ENCODE peak calls at places on chromosomes 1 and 21, in six cellular contexts. T, S, R, W, J and C are unnamed samples.

GRCh38 chr1:59173721-59174120 is 123.2 kb upstream of the FGGY start:
- DNase-seq in T (no peak), S (no peak), R (no peak), W (no peak), J (peak), C (no peak)

GRCh38 chr1:2126331-2127180 is 68.0 kb downstream of the FAAP20 start:
- DNase-seq in T (no peak), S (peak), R (no peak), W (no peak), J (no peak), C (no peak)

GRCh38 chr1:150486966-150487762 is at the start of gene TARS2:
- DNase-seq in T (peak), S (peak), R (peak), W (peak), J (peak), C (peak)

GRCh38 chr1:223732993-223733798 is 20.9 kb downstream of the CAPN2 start:
- DNase-seq in T (no peak), S (peak), R (no peak), W (no peak), J (no peak), C (no peak)

GRCh38 chr1:87684194-87684593 is 355.5 kb downstream of the LMO4 start:
- DNase-seq in T (peak), S (no peak), R (peak), W (no peak), J (peak), C (peak)

GRCh38 chr1:107572674-107573205 is 392.2 kb downstream of the VAV3 start:
- DNase-seq in T (peak), S (no peak), R (no peak), W (no peak), J (peak), C (no peak)

GRCh38 chr1:201990427-201990826 is 8.0 kb downstream of the RNPEP start:
- DNase-seq in T (no peak), S (peak), R (no peak), W (no peak), J (no peak), C (no peak)

GRCh38 chr1:116379057-116379630 is 6.1 kb downstream of the ATP1A1 start:
- DNase-seq in T (no peak), S (no peak), R (no peak), W (no peak), J (no peak), C (no peak)

GRCh38 chr1:22256213-22256512 is 113.3 kb upstream of the WNT4 start:
- DNase-seq in T (no peak), S (no peak), R (no peak), W (no peak), J (no peak), C (no peak)

GRCh38 chr21:32519945-32520884 is 65.1 kb downstream of the TCP10L start:
- DNase-seq in T (no peak), S (no peak), R (no peak), W (no peak), J (no peak), C (no peak)

GRCh38 chr1:202259705-202260104 is 66.1 kb downstream of the LGR6 start:
- DNase-seq in T (no peak), S (no peak), R (no peak), W (no peak), J (no peak), C (no peak)

GRCh38 chr1:16718908-16719533 is 21.3 kb upstream of the RNU1-4 start:
- DNase-seq in T (peak), S (no peak), R (no peak), W (no peak), J (no peak), C (no peak)

GRCh38 chr1:43991476-43992231 is at the start of gene CCDC24:
- DNase-seq in T (peak), S (peak), R (peak), W (no peak), J (peak), C (peak)

GRCh38 chr1:93317207-93317606 is 28.5 kb upstream of the DR1 start:
- DNase-seq in T (no peak), S (no peak), R (no peak), W (no peak), J (no peak), C (no peak)

GRCh38 chr21:32549861-32550260 is 35.5 kb downstream of the TCP10L start:
- DNase-seq in T (no peak), S (no peak), R (no peak), W (no peak), J (no peak), C (no peak)

GRCh38 chr1:66764994-66765578 is 12.8 kb downstream of the DYNLT5 start:
- DNase-seq in T (peak), S (no peak), R (peak), W (peak), J (peak), C (peak)

GRCh38 chr1:109789771-109790170 is 26.0 kb upstream of the EPS8L3 start:
- DNase-seq in T (no peak), S (no peak), R (no peak), W (no peak), J (no peak), C (no peak)

GRCh38 chr1:216047821-216048220 is 375.4 kb downstream of the USH2A start:
- DNase-seq in T (no peak), S (no peak), R (no peak), W (no peak), J (peak), C (no peak)

GRCh38 chr1:200666309-200666708 is 3.4 kb downstream of the DDX59 start:
- DNase-seq in T (no peak), S (no peak), R (no peak), W (no peak), J (no peak), C (no peak)

GRCh38 chr1:96967311-96967710 is 245.7 kb downstream of the PTBP2 start:
- DNase-seq in T (no peak), S (no peak), R (no peak), W (no peak), J (no peak), C (no peak)

GRCh38 chr1:214993419-214993818 is 89.1 kb upstream of the KCNK2 start:
- DNase-seq in T (no peak), S (no peak), R (no peak), W (no peak), J (peak), C (no peak)

GRCh38 chr1:59967141-59967697 is 40.6 kb upstream of the CYP2J2 start:
- DNase-seq in T (peak), S (no peak), R (no peak), W (no peak), J (peak), C (no peak)

GRCh38 chr1:7389201-7389785 is 381.8 kb upstream of the VAMP3 start:
- DNase-seq in T (no peak), S (peak), R (no peak), W (no peak), J (peak), C (no peak)

GRCh38 chr21:37166733-37167132 is 93.7 kb downstream of the TTC3 start:
- DNase-seq in T (no peak), S (no peak), R (no peak), W (no peak), J (no peak), C (no peak)

GRCh38 chr1:171655215-171656116 is 3.0 kb upstream of the MYOC start:
- DNase-seq in T (peak), S (peak), R (peak), W (peak), J (peak), C (peak)

GRCh38 chr1:175599212-175599681 is 144.1 kb downstream of the TNR start:
- DNase-seq in T (no peak), S (no peak), R (no peak), W (no peak), J (no peak), C (no peak)

GRCh38 chr1:116497660-116498059 is 73.2 kb downstream of the CD58 start:
- DNase-seq in T (no peak), S (no peak), R (no peak), W (no peak), J (peak), C (peak)

GRCh38 chr1:197674286-197674685 is 101.0 kb downstream of the DENND1B start:
- DNase-seq in T (no peak), S (no peak), R (no peak), W (no peak), J (no peak), C (no peak)

GRCh38 chr1:84861988-84862644 is 30.9 kb downstream of the LPAR3 start:
- DNase-seq in T (no peak), S (no peak), R (no peak), W (no peak), J (no peak), C (no peak)

GRCh38 chr21:43321111-43321510 is 105.8 kb downstream of the SIK1 start:
- DNase-seq in T (no peak), S (no peak), R (no peak), W (no peak), J (no peak), C (no peak)

GRCh38 chr1:54300395-54300794 is 100.4 kb downstream of the MRPL37 start:
- DNase-seq in T (no peak), S (no peak), R (no peak), W (no peak), J (no peak), C (no peak)

GRCh38 chr1:43443197-43443946 is 10.4 kb downstream of the HYI start:
- DNase-seq in T (no peak), S (no peak), R (no peak), W (no peak), J (no peak), C (no peak)

GRCh38 chr21:41678016-41678935 is 88.6 kb downstream of the RIPK4 start:
- DNase-seq in T (peak), S (no peak), R (no peak), W (peak), J (peak), C (no peak)

GRCh38 chr1:33524586-33524985 is 52.1 kb downstream of the ZSCAN20 start:
- DNase-seq in T (no peak), S (no peak), R (no peak), W (no peak), J (no peak), C (no peak)

GRCh38 chr1:75632350-75632949 is 21.5 kb upstream of the SLC44A5 start:
- DNase-seq in T (peak), S (no peak), R (no peak), W (no peak), J (peak), C (no peak)